ENCODE peak calls at places on chromosomes 6 and 20, in nine cellular contexts. J is CD8-positive, alpha-beta T cell; C is thoracic aorta; M is fibroblast of lung; R is ascending aorta; K is GM23338; E is colonic mucosa; Q is heart right ventricle; T is tibial artery. D is an unnamed sample. For H3K4me1, the result is how much of the 10 kb centered on the place peaks cover.

GRCh38 chr20:56875052-56875663 is 246.1 kb downstream of the TFAP2C start:
- DNase-seq in J (no peak), C (no peak), M (peak), R (no peak), K (no peak), E (no peak), Q (no peak), T (no peak), D (no peak)

GRCh38 chr6:84648444-84648843 is 116.0 kb downstream of the TBX18 start:
- DNase-seq in J (no peak), C (no peak), M (no peak), R (no peak), K (peak), E (no peak), Q (no peak), T (no peak), D (no peak)

GRCh38 chr6:155418017-155418749 is 37.5 kb downstream of the NOX3 start:
- DNase-seq in J (peak), C (no peak), M (peak), R (peak), K (peak), E (peak), Q (no peak), T (peak), D (no peak)

GRCh38 chr6:35296931-35297330 is 687 bp upstream of the DEF6 start:
- DNase-seq in J (no peak), C (no peak), M (no peak), R (no peak), K (no peak), E (no peak), Q (no peak), T (no peak), D (no peak)

GRCh38 chr20:24598346-24598745 is 128.9 kb downstream of the SYNDIG1 start:
- DNase-seq in J (no peak), C (no peak), M (no peak), R (no peak), K (no peak), E (no peak), Q (no peak), T (no peak), D (no peak)

GRCh38 chr20:48584391-48585249 is 243.2 kb downstream of the PREX1 start:
- DNase-seq in J (no peak), C (no peak), M (no peak), R (no peak), K (no peak), E (peak), Q (no peak), T (no peak), D (no peak)

GRCh38 chr6:11350294-11350693 is 117.8 kb upstream of the NEDD9 start:
- DNase-seq in J (no peak), C (no peak), M (no peak), R (peak), K (no peak), E (no peak), Q (no peak), T (no peak), D (peak)

GRCh38 chr6:12543953-12544352 is 172.6 kb upstream of the PHACTR1 start:
- DNase-seq in J (no peak), C (no peak), M (peak), R (no peak), K (no peak), E (no peak), Q (no peak), T (no peak), D (no peak)

GRCh38 chr6:24759718-24760117 is 15.0 kb upstream of the GMNN start:
- DNase-seq in J (no peak), C (no peak), M (no peak), R (no peak), K (no peak), E (no peak), Q (no peak), T (no peak), D (no peak)

GRCh38 chr6:158208226-158208807 is 40.2 kb downstream of the GTF2H5 start:
- DNase-seq in J (no peak), C (no peak), M (no peak), R (no peak), K (no peak), E (no peak), Q (no peak), T (no peak), D (no peak)

GRCh38 chr6:68196645-68197044 is 438.4 kb upstream of the ADGRB3 start:
- DNase-seq in J (no peak), C (no peak), M (peak), R (no peak), K (peak), E (no peak), Q (no peak), T (no peak), D (no peak)
- TF ChIP-seq CTCF in J (no peak), C (no peak), M (no peak), R (no peak), K (peak), E (no peak), Q (no peak), T (no peak), D (no peak)

GRCh38 chr6:16136086-16136485 is 7.2 kb downstream of the MYLIP start:
- DNase-seq in J (peak), C (no peak), M (no peak), R (no peak), K (no peak), E (no peak), Q (no peak), T (no peak), D (no peak)

GRCh38 chr6:16134430-16134829 is 5.5 kb downstream of the MYLIP start:
- DNase-seq in J (no peak), C (no peak), M (no peak), R (no peak), K (no peak), E (no peak), Q (no peak), T (no peak), D (no peak)

GRCh38 chr6:16136536-16137450 is 7.9 kb downstream of the MYLIP start:
- DNase-seq in J (peak), C (no peak), M (peak), R (no peak), K (no peak), E (no peak), Q (no peak), T (peak), D (no peak)

GRCh38 chr6:16132909-16133308 is 4.0 kb downstream of the MYLIP start:
- DNase-seq in J (no peak), C (no peak), M (no peak), R (no peak), K (no peak), E (no peak), Q (no peak), T (no peak), D (no peak)

GRCh38 chr6:16135078-16135477 is 6.2 kb downstream of the MYLIP start:
- DNase-seq in J (no peak), C (no peak), M (peak), R (no peak), K (no peak), E (no peak), Q (no peak), T (no peak), D (no peak)
- H3K4me1 ChIP-seq in J (half or more), C (half or more), M (under half), R (half or more), K (half or more), E (under half), Q (half or more), T (half or more), D (under half)

GRCh38 chr6:153001767-153002612 is 519 bp downstream of the MTRF1L start:
- DNase-seq in J (peak), C (no peak), M (peak), R (no peak), K (peak), E (peak), Q (no peak), T (no peak), D (no peak)

GRCh38 chr6:153003294-153003645 is 761 bp upstream of the MTRF1L start:
- DNase-seq in J (no peak), C (no peak), M (no peak), R (no peak), K (peak), E (peak), Q (no peak), T (peak), D (no peak)

GRCh38 chr6:153002613-153003293 is at the start of gene MTRF1L:
- DNase-seq in J (peak), C (peak), M (peak), R (peak), K (peak), E (peak), Q (peak), T (peak), D (peak)

DNA sequence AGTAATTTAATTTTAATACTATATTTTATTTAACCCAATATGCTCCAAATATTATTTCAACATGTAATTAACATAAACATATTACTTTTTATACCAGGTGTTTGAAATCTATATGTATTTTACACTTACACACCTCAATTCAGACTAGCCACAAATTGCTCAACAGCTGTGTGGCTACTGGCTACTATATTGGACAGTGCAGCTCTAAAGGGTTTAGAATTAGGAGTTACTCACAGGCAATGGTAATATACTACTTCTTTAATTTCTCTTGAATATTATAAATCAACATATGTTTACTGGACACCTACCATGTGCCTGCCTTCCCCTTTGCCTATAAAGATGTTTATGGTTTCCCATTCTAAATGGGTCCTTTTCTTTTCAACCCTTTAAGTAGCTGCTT is 2.3 kb downstream of the MTRF1L start:
- DNase-seq in J (no peak), C (no peak), M (no peak), R (no peak), K (no peak), E (no peak), Q (no peak), T (no peak), D (no peak)
- H3K4me3 ChIP-seq in J (no peak), C (peak), M (peak), R (peak), K (peak), E (no peak), Q (no peak), T (no peak), D (no peak)

GRCh38 chr20:62688083-62688482 is 20.6 kb upstream of the NTSR1 start:
- DNase-seq in J (no peak), C (no peak), M (no peak), R (no peak), K (no peak), E (no peak), Q (no peak), T (no peak), D (no peak)

GRCh38 chr20:62686869-62687830 is 21.5 kb upstream of the NTSR1 start:
- DNase-seq in J (no peak), C (no peak), M (no peak), R (no peak), K (no peak), E (no peak), Q (no peak), T (no peak), D (no peak)

GRCh38 chr20:62689861-62690644 is 18.6 kb upstream of the NTSR1 start:
- DNase-seq in J (no peak), C (no peak), M (no peak), R (no peak), K (no peak), E (no peak), Q (no peak), T (no peak), D (no peak)

GRCh38 chr20:62691485-62691884 is 17.2 kb upstream of the NTSR1 start:
- DNase-seq in J (no peak), C (no peak), M (no peak), R (no peak), K (no peak), E (no peak), Q (no peak), T (no peak), D (no peak)

DNA sequence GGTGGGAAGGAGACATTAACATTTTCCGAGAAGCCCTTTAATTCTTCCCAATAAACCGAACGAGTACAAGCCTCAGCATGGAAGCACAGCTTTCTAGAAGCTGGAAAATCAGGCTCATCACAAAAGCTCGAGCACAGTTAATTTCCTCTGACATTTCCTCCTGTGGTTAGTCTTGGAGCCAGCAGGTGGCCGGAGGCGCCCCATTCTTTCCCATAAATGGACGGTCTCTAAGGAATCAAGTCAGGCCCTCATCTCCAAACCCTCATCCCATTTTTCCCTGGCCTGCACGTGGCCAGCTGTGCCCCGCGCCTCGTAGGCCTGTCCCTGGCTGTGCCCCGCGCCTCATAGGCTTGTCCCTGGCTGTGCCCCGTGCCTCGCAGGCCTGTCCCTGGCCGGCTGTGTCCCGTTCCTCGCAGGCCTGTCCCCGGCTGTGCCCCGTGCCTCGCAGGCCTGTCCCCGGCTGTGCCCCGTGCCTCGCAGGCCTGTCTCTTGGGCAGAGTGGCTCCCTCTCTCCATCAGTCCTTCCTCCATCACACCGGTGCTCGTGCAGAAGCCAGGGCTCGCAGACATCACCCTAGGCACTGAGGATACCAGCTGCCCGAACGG is 19.7 kb upstream of the NTSR1 start:
- DNase-seq in J (no peak), C (no peak), M (peak), R (no peak), K (no peak), E (no peak), Q (no peak), T (no peak), D (no peak)
- TF ChIP-seq CTCF in J (no peak), C (no peak), M (no peak), R (no peak), K (no peak), E (no peak), Q (peak), T (no peak), D (no peak)

GRCh38 chr20:32080783-32081182 is 28.7 kb upstream of the TM9SF4 start:
- DNase-seq in J (no peak), C (no peak), M (no peak), R (no peak), K (no peak), E (no peak), Q (no peak), T (no peak), D (no peak)

GRCh38 chr20:32077192-32077591 is 25.1 kb downstream of the HCK start:
- DNase-seq in J (no peak), C (no peak), M (no peak), R (no peak), K (no peak), E (no peak), Q (no peak), T (no peak), D (no peak)

GRCh38 chr20:32079655-32080109 is 27.6 kb downstream of the HCK start:
- DNase-seq in J (no peak), C (no peak), M (no peak), R (no peak), K (peak), E (no peak), Q (no peak), T (no peak), D (no peak)

GRCh38 chr20:32078777-32079176 is 26.7 kb downstream of the HCK start:
- DNase-seq in J (no peak), C (no peak), M (no peak), R (no peak), K (no peak), E (no peak), Q (no peak), T (no peak), D (no peak)

DNA sequence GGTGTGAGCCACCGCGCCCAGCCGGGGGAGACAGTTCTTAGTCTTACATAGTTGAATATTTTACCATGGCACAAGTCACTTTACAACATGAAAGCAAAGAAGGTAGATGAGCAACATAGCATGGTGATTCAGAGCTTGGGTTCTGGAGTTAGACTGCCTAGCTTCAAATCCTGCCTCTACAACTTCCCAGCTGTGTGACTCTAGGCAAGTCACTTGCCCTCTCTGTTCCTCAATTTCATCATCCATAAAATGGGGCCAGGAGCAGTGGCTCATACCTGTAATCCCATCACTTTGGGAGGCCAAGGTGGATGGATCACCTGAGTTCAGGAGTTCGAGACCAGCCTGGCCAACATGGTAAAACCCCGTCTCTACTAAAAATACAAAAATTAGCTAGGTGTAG is 26.3 kb downstream of the HCK start:
- DNase-seq in J (no peak), C (no peak), M (no peak), R (no peak), K (no peak), E (no peak), Q (no peak), T (no peak), D (no peak)
- H3K4me1 ChIP-seq in J (under half), C (under half), M (under half), R (under half), K (under half), E (under half), Q (under half), T (under half), D (under half)

GRCh38 chr6:20955751-20956150 is 421.5 kb downstream of the CDKAL1 start:
- DNase-seq in J (no peak), C (no peak), M (no peak), R (no peak), K (peak), E (no peak), Q (no peak), T (no peak), D (no peak)
- H3K4me3 ChIP-seq in J (no peak), C (no peak), M (no peak), R (no peak), K (no peak), E (no peak), Q (no peak), T (no peak), D (no peak)

GRCh38 chr6:90295854-90296345 is 743 bp downstream of the BACH2 start:
- DNase-seq in J (peak), C (no peak), M (peak), R (peak), K (peak), E (peak), Q (peak), T (peak), D (peak)
- TF ChIP-seq CTCF in J (no peak), C (no peak), M (no peak), R (peak), K (no peak), E (no peak), Q (no peak), T (peak), D (no peak)